ENCODE peak calls at places on chromosomes 2 and 18, in ten cellular contexts. G, K, H, R, I, P, Q, S, T and U are unnamed samples.
A peak's percentile ranks its signal among the peaks of the same experiment; 100 is the strongest.

GRCh38 chr2:226208726-226209125 is 590.9 kb downstream of the IRS1 start:
- DNase-seq in G (no peak), K (no peak), H (peak; percentile 68), R (no peak), I (no peak), P (no peak), Q (peak; percentile 73), S (peak; percentile 54), T (no peak), U (no peak)

GRCh38 chr2:144084114-144084661 is 435.7 kb downstream of the ZEB2 start:
- DNase-seq in G (no peak), K (no peak), H (peak; percentile 84), R (no peak), I (no peak), P (no peak), Q (peak; percentile 82), S (peak; percentile 78), T (no peak), U (peak; percentile 30)

GRCh38 chr18:44130365-44130942 is 550.2 kb upstream of the SETBP1 start:
- DNase-seq in G (peak; percentile 54), K (peak; percentile 14), H (peak; percentile 3), R (no peak), I (no peak), P (no peak), Q (peak; percentile 49), S (peak; percentile 60), T (no peak), U (peak; percentile 68)

GRCh38 chr2:175560521-175561164 is 379.1 kb upstream of the ATP5MC3 start:
- DNase-seq in G (no peak), K (no peak), H (no peak), R (no peak), I (no peak), P (no peak), Q (no peak), S (no peak), T (no peak), U (no peak)

GRCh38 chr2:54122939-54123338 is 7.5 kb downstream of the ACYP2 start:
- DNase-seq in G (no peak), K (no peak), H (peak; percentile 80), R (no peak), I (no peak), P (no peak), Q (peak; percentile 79), S (peak; percentile 72), T (peak; percentile 59), U (no peak)

GRCh38 chr18:68909579-68909978 is 111.7 kb downstream of the CCDC102B start:
- DNase-seq in G (no peak), K (no peak), H (no peak), R (no peak), I (no peak), P (no peak), Q (no peak), S (no peak), T (no peak), U (no peak)

GRCh38 chr2:237254911-237255578 is 158.9 kb downstream of the COL6A3 start:
- DNase-seq in G (no peak), K (no peak), H (peak; percentile 92), R (no peak), I (no peak), P (no peak), Q (peak; percentile 63), S (peak; percentile 92), T (no peak), U (no peak)

GRCh38 chr2:141329949-141330348 is 800.9 kb downstream of the LRP1B start:
- DNase-seq in G (no peak), K (no peak), H (peak; percentile 79), R (no peak), I (no peak), P (no peak), Q (peak; percentile 65), S (peak; percentile 56), T (no peak), U (peak; percentile 21)

GRCh38 chr18:53941601-53942335 is 282.7 kb downstream of the MBD2 start:
- DNase-seq in G (peak; percentile 14), K (no peak), H (no peak), R (no peak), I (no peak), P (no peak), Q (peak; percentile 30), S (no peak), T (no peak), U (no peak)

GRCh38 chr2:240935101-240935876 is 29.2 kb downstream of the CROCC2 start:
- DNase-seq in G (no peak), K (no peak), H (no peak), R (peak; percentile 41), I (no peak), P (peak; percentile 66), Q (no peak), S (no peak), T (peak; percentile 21), U (no peak)

GRCh38 chr18:3511980-3512379 is 62.0 kb downstream of the TGIF1 start:
- DNase-seq in G (peak; percentile 89), K (no peak), H (peak; percentile 68), R (no peak), I (no peak), P (no peak), Q (peak; percentile 82), S (peak; percentile 86), T (no peak), U (no peak)

GRCh38 chr18:24987271-24987932 is 364.6 kb downstream of the ZNF521 start:
- DNase-seq in G (no peak), K (no peak), H (peak; percentile 35), R (no peak), I (no peak), P (no peak), Q (no peak), S (peak; percentile 59), T (peak; percentile 41), U (no peak)

DNA sequence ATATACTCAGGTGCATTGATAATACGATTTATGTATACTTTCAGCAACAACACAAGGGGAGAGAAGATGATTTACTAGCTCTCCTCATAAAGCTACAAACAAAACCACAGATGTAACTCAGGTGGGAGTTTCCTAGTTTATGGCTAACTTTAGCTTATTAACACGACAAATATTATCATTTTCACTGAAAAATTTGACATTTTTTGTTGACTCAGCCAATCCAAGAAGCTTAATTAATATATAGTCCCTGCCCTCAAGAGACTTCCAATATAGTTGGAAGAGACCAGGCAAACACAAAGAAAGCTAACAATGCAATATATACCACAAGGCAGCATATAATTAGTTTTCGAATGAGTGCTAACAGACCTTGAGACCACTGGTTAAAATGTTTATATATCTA is 786 bp downstream of the WDR12 start:
- DNase-seq in G (no peak), K (no peak), H (no peak), R (no peak), I (no peak), P (no peak), Q (no peak), S (no peak), T (no peak), U (no peak)
- H3K4me3 ChIP-seq in G (peak overlapping the region; percentile 98), K (peak overlapping the region; percentile 55), H (peak overlapping the region; percentile 9), R (peak overlapping the region; percentile 70), I (peak overlapping the region; percentile 71), P (peak overlapping the region; percentile 94), Q (peak overlapping the region; percentile 89), S (peak overlapping the region; percentile 100), T (peak overlapping the region; percentile 66), U (peak overlapping the region; percentile 91)

DNA sequence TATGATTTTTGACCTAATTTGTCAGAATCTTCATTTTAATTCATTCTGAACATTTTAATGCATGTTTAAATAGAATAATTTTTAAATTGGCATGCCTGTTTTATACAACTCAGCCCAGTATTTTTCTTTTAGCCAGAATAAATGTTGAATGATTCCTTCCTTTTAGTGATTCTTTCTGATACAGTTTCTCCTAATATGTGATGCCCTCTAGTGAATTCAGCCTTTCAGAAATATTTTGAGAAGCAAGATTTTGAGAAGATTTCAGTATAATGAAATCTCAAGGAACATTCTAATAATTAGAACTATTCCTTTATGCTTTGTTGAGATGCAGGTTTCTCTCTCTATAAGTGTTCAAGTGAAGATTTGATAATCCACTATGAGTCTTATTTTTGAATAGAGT is 28.5 kb downstream of the LCLAT1 start:
- DNase-seq in G (no peak), K (no peak), H (no peak), R (no peak), I (no peak), P (no peak), Q (no peak), S (no peak), T (no peak), U (no peak)
- TF ChIP-seq CTCF in G (no peak), K (no peak), H (peak; percentile 39), R (no peak), I (no peak), P (peak; percentile 14), Q (peak; percentile 28), S (no peak), T (no peak), U (no peak)

GRCh38 chr2:68732533-68732932 is 2.1 kb upstream of the ARHGAP25 start:
- DNase-seq in G (no peak), K (no peak), H (no peak), R (no peak), I (no peak), P (no peak), Q (no peak), S (no peak), T (no peak), U (no peak)
- H3K4me3 ChIP-seq in G (no peak overlapping the region), K (no peak overlapping the region), H (no peak overlapping the region), R (no peak overlapping the region), I (no peak overlapping the region), P (no peak overlapping the region), Q (no peak overlapping the region), S (no peak overlapping the region), T (no peak overlapping the region), U (no peak overlapping the region)

DNA sequence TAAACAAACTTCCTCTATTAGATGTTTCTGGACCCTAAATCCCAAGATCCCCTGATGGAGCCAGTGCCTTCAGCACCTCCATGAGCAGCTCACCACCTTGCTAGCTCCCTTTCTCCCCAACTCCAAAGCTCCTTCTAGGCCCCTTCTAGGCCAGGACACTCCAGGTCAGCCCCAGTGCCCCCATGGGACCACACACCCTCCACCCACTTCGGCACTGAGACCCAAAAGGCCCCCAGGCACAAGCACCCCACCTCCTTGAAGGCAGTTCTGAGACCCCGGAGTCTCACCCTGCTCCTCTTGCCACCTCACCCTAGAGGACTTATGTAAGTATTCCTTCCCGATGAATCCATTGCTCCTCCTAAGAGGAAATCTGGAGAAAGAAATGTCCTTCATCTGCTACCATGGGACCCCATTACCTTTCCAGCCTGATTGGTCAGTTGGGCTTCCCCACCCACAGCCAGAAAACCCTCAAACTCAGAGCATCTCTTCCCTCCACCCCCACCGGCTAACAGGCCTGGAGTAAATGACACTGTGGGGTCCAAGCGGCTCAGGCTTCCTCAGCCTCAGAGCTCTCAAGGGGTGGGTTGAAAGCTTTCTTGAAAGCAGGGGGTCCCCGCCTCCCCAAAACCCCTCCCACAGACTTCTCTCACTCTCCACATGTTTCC is 9.8 kb upstream of the ARMC9 start:
- DNase-seq in G (no peak), K (no peak), H (no peak), R (no peak), I (no peak), P (no peak), Q (no peak), S (no peak), T (no peak), U (no peak)
- TF ChIP-seq CTCF in G (no peak), K (no peak), H (no peak), R (no peak), I (no peak), P (no peak), Q (no peak), S (no peak), T (no peak), U (no peak)